ENCODE peak calls at places on chromosomes 16 and 17, in five cellular contexts. C is NCI-H524, I is HTR-8/SVneo, Q is Daoy, N is ACHN. G is an unnamed sample.

GRCh38 chr16:21028728-21029127 is 121.9 kb downstream of the DNAH3 start:
- DNase-seq in I (no peak), C (no peak), N (no peak), Q (no peak), G (no peak)

GRCh38 chr16:51757124-51757470 is 606.0 kb upstream of the SALL1 start:
- DNase-seq in Q (no peak), N (no peak), C (no peak), I (no peak), G (no peak)

GRCh38 chr17:77194179-77194578 is 53.4 kb downstream of the SEC14L1 start:
- DNase-seq in C (no peak), N (no peak), I (no peak), Q (no peak), G (no peak)

GRCh38 chr16:67391424-67392300 is 1.6 kb downstream of the TPPP3 start:
- DNase-seq in C (no peak), I (no peak), Q (no peak), N (no peak), G (peak; percentile 98)

GRCh38 chr16:11128211-11129123 is 127.5 kb downstream of the SOCS1 start:
- DNase-seq in Q (no peak), I (no peak), C (no peak), N (no peak), G (no peak)

GRCh38 chr17:30253316-30253715 is 17.8 kb upstream of the SLC6A4 start:
- DNase-seq in Q (no peak), I (no peak), N (no peak), C (no peak), G (no peak)

GRCh38 chr17:68771867-68772515 is 170.8 kb upstream of the FAM20A start:
- DNase-seq in C (peak; percentile 45), N (peak; percentile 63), Q (peak; percentile 41), I (peak; percentile 67), G (peak; percentile 95)

GRCh38 chr17:74272731-74273201 is 1.3 kb upstream of the DNAI2 start:
- DNase-seq in I (no peak), Q (peak; percentile 67), N (no peak), C (no peak), G (no peak)

GRCh38 chr17:64387545-64388171 is 3.0 kb downstream of the PECAM1 start:
- DNase-seq in C (no peak), N (no peak), Q (no peak), I (no peak), G (no peak)

GRCh38 chr17:39705786-39706348 is 6.0 kb downstream of the ERBB2 start:
- DNase-seq in Q (no peak), I (no peak), C (no peak), N (no peak), G (no peak)

GRCh38 chr16:57761301-57761700 is 25.7 kb downstream of the KATNB1 start:
- DNase-seq in Q (no peak), C (no peak), N (no peak), I (no peak), G (no peak)

GRCh38 chr17:19646788-19647696 is 1.5 kb upstream of the ALDH3A2 start:
- DNase-seq in C (no peak), Q (peak; percentile 63), N (peak; percentile 51), I (no peak), G (peak; percentile 5)

GRCh38 chr17:49738456-49739163 is 25.3 kb downstream of the FAM117A start:
- DNase-seq in I (no peak), Q (no peak), N (no peak), C (no peak), G (no peak)

GRCh38 chr17:28904800-28905199 is 1.9 kb upstream of the DHRS13 start:
- DNase-seq in C (no peak), I (no peak), Q (no peak), N (no peak), G (no peak)

GRCh38 chr16:67164599-67165061 is at the start of gene HSF4:
- DNase-seq in C (no peak), N (peak; percentile 72), Q (no peak), I (no peak), G (no peak)

GRCh38 chr17:50785942-50786570 is 18.7 kb upstream of the ANKRD40CL start:
- DNase-seq in Q (no peak), I (no peak), C (no peak), N (no peak), G (peak; percentile 87)

GRCh38 chr17:18224053-18224427 is 1.4 kb upstream of the LLGL1 start:
- DNase-seq in I (no peak), N (no peak), C (no peak), Q (no peak), G (no peak)

GRCh38 chr16:86044881-86045600 is 146.1 kb downstream of the IRF8 start:
- DNase-seq in I (no peak), C (no peak), N (no peak), Q (no peak), G (no peak)

GRCh38 chr17:74545456-74546230 is at the start of gene CD300C:
- DNase-seq in N (no peak), I (no peak), Q (peak; percentile 46), C (no peak), G (peak; percentile 59)

GRCh38 chr16:85490407-85490806 is 122.7 kb upstream of the GSE1 start:
- DNase-seq in I (no peak), C (no peak), N (no peak), Q (no peak), G (no peak)

GRCh38 chr16:55145771-55146603 is 178.0 kb upstream of the IRX6 start:
- DNase-seq in N (no peak), Q (no peak), I (no peak), C (no peak), G (no peak)

GRCh38 chr17:72152392-72152727 is 31.5 kb downstream of the SOX9 start:
- DNase-seq in N (no peak), Q (no peak), C (no peak), I (no peak), G (peak; percentile 37)